ENCODE peak calls at places on chromosomes 7 and 10, in six cellular contexts. Z, L, E, O, F and V are unnamed samples.
A peak's percentile ranks its signal among the peaks of the same experiment; 100 is the strongest.

GRCh38 chr10:123103944-123104343 is 31.8 kb upstream of the HMX3 start:
- DNase-seq in Z (no peak), L (no peak), F (no peak), E (no peak), O (no peak), V (no peak)

GRCh38 chr7:105656922-105657521 is 75.7 kb upstream of the EFCAB10 start:
- DNase-seq in Z (no peak), L (peak; percentile 59), F (peak; percentile 65), E (no peak), O (peak; percentile 58), V (no peak)

GRCh38 chr10:91592282-91593020 is 40.4 kb downstream of the PPP1R3C start:
- DNase-seq in O (no peak), Z (no peak), F (no peak), L (no peak), E (no peak), V (no peak)

GRCh38 chr10:92758594-92758993 is 68.8 kb downstream of the HHEX start:
- DNase-seq in F (no peak), L (no peak), O (no peak), E (no peak), Z (no peak), V (no peak)

GRCh38 chr7:132783824-132784223 is 207.6 kb upstream of the PLXNA4 start:
- DNase-seq in L (no peak), F (no peak), E (no peak), Z (no peak), O (no peak), V (peak; percentile 14)

GRCh38 chr7:95794917-95795515 is 22.7 kb downstream of the DYNC1I1 start:
- DNase-seq in E (no peak), O (no peak), F (no peak), Z (no peak), L (no peak), V (peak; percentile 14)

GRCh38 chr10:112052176-112052575 is 131.4 kb downstream of the GPAM start:
- DNase-seq in Z (no peak), L (no peak), E (no peak), F (no peak), O (no peak), V (no peak)

GRCh38 chr10:122796796-122797195 is 48.9 kb downstream of the CUZD1 start:
- DNase-seq in F (no peak), E (no peak), Z (no peak), L (no peak), O (no peak), V (no peak)

GRCh38 chr7:4931932-4932331 is 27.1 kb downstream of the MMD2 start:
- DNase-seq in O (no peak), L (no peak), F (no peak), E (no peak), Z (no peak), V (no peak)

GRCh38 chr10:77527839-77528238 is 109.8 kb downstream of the KCNMA1 start:
- DNase-seq in E (no peak), L (no peak), F (no peak), Z (no peak), O (no peak), V (no peak)

GRCh38 chr7:123580406-123581161 is 21.0 kb upstream of the ASB15 start:
- DNase-seq in L (no peak), F (no peak), E (no peak), O (no peak), Z (no peak), V (no peak)